ENCODE peak calls at places on chromosomes 16 and 17, in five cellular contexts. N is ureter, B is NCI-H510A treated with DMSO at 0.1 percent for 48 hours, K is Caki2, X is substantia nigra. G is an unnamed sample.

GRCh38 chr16:2980227-2981176 is at the start of gene PKMYT1:
- DNase-seq in N (peak; percentile 91), B (peak; percentile 55), K (peak; percentile 92), X (peak; percentile 60), G (peak; percentile 91)

GRCh38 chr16:75204410-75204758 is 2.6 kb downstream of the CTRB2 start:
- DNase-seq in N (no peak), B (no peak), K (no peak), X (no peak), G (no peak)

GRCh38 chr16:49280022-49280741 is 1.5 kb downstream of the CBLN1 start:
- DNase-seq in N (no peak), B (no peak), K (no peak), X (no peak), G (peak; percentile 76)

GRCh38 chr17:33118391-33118790 is 126.7 kb downstream of the SPACA3 start:
- DNase-seq in N (no peak), B (no peak), K (no peak), X (no peak), G (no peak)

GRCh38 chr16:86508028-86508946 is 2.0 kb upstream of the FOXF1 start:
- DNase-seq in N (no peak), B (no peak), K (no peak), X (no peak), G (peak; percentile 51)

GRCh38 chr17:79993390-79994221 is 42.1 kb downstream of the TBC1D16 start:
- DNase-seq in N (peak; percentile 77), B (peak; percentile 69), K (no peak), X (no peak), G (no peak)

GRCh38 chr16:88487920-88488842 is 35.1 kb downstream of the ZFPM1 start:
- DNase-seq in N (no peak), B (no peak), K (no peak), X (no peak), G (no peak)

GRCh38 chr16:71376465-71377157 is 18.1 kb downstream of the CALB2 start:
- DNase-seq in N (no peak), B (no peak), K (no peak), X (no peak), G (no peak)

GRCh38 chr17:67245694-67246397 is 850 bp upstream of the HELZ start:
- DNase-seq in N (no peak), B (no peak), K (peak; percentile 24), X (no peak), G (no peak)

GRCh38 chr17:17511971-17512858 is 16.0 kb upstream of the RASD1 start:
- DNase-seq in N (peak; percentile 67), B (no peak), K (peak; percentile 66), X (no peak), G (no peak)

GRCh38 chr17:44095647-44096496 is 25.3 kb downstream of the G6PC3 start:
- DNase-seq in N (peak; percentile 73), B (peak; percentile 79), K (peak; percentile 93), X (peak; percentile 31), G (peak; percentile 51)

GRCh38 chr17:4490637-4491061 is 8.0 kb upstream of the SPNS2 start:
- DNase-seq in N (no peak), B (peak; percentile 42), K (no peak), X (no peak), G (no peak)

GRCh38 chr16:15777533-15778203 is 79.2 kb downstream of the MYH11 start:
- DNase-seq in N (no peak), B (peak; percentile 42), K (peak; percentile 30), X (no peak), G (no peak)

GRCh38 chr17:82424001-82424862 is 5.8 kb upstream of the OGFOD3 start:
- DNase-seq in N (no peak), B (no peak), K (no peak), X (no peak), G (no peak)

GRCh38 chr16:48197294-48197693 is 41.5 kb upstream of the ABCC12 start:
- DNase-seq in N (no peak), B (peak; percentile 72), K (no peak), X (no peak), G (no peak)

GRCh38 chr16:66510711-66511614 is 39.0 kb downstream of the TK2 start:
- DNase-seq in N (peak; percentile 78), B (peak; percentile 2), K (no peak), X (no peak), G (no peak)

GRCh38 chr17:36183001-36183810 is 6.8 kb upstream of the TBC1D3B start:
- DNase-seq in N (peak; percentile 68), B (no peak), K (peak; percentile 56), X (no peak), G (peak; percentile 24)

GRCh38 chr16:52611817-52612673 is 65.1 kb upstream of the TOX3 start:
- DNase-seq in N (no peak), B (peak; percentile 62), K (peak; percentile 80), X (no peak), G (no peak)

GRCh38 chr17:55402374-55402773 is 19.3 kb downstream of the MMD start:
- DNase-seq in N (no peak), B (no peak), K (no peak), X (no peak), G (no peak)

GRCh38 chr16:55999683-56000082 is 124.5 kb upstream of the CES5A start:
- DNase-seq in N (no peak), B (no peak), K (no peak), X (no peak), G (no peak)

GRCh38 chr16:68436581-68436980 is 11.7 kb downstream of the SMPD3 start:
- DNase-seq in N (no peak), B (no peak), K (no peak), X (no peak), G (no peak)

GRCh38 chr16:89357460-89357859 is 132.9 kb downstream of the ANKRD11 start:
- DNase-seq in N (no peak), B (peak; percentile 51), K (no peak), X (no peak), G (peak; percentile 64)

GRCh38 chr17:67491678-67492019 is 114.6 kb downstream of the PITPNC1 start:
- DNase-seq in N (no peak), B (no peak), K (no peak), X (no peak), G (no peak)

GRCh38 chr16:65105173-65105572 is 16.7 kb downstream of the CDH11 start:
- DNase-seq in N (no peak), B (no peak), K (no peak), X (no peak), G (no peak)

GRCh38 chr16:1108299-1109252 is 12.5 kb upstream of the C1QTNF8 start:
- DNase-seq in N (peak; percentile 73), B (no peak), K (no peak), X (no peak), G (peak; percentile 47)

GRCh38 chr16:65809627-65810026 is 556.9 kb upstream of the CDH5 start:
- DNase-seq in N (no peak), B (peak; percentile 32), K (no peak), X (no peak), G (no peak)

GRCh38 chr17:81451823-81452222 is 56.6 kb downstream of the BAHCC1 start:
- DNase-seq in N (no peak), B (no peak), K (no peak), X (no peak), G (no peak)

GRCh38 chr17:29166507-29166887 is 13.7 kb downstream of the MYO18A start:
- DNase-seq in N (no peak), B (no peak), K (no peak), X (no peak), G (peak; percentile 50)

GRCh38 chr17:64150237-64151015 is 20.5 kb upstream of the ERN1 start:
- DNase-seq in N (no peak), B (no peak), K (no peak), X (no peak), G (no peak)

GRCh38 chr16:5603836-5604235 is 506.2 kb upstream of the EEF2KMT start:
- DNase-seq in N (no peak), B (no peak), K (no peak), X (no peak), G (no peak)